ENCODE peak calls at places on chromosomes 11 and 22, in seven cellular contexts. D is SK-N-SH, J is hepatocyte, F is endothelial cell of umbilical vein, S is PC-3, A is fibroblast of lung, B is HepG2. Q is an unnamed sample.

GRCh38 chr11:111905391-111905790 is 6.2 kb downstream of the CRYAB start:
- DNase-seq in D (no peak), S (no peak), J (no peak), B (no peak), A (no peak), F (no peak), Q (no peak)

GRCh38 chr22:26777402-26777801 is 120.0 kb downstream of the MIAT start:
- DNase-seq in A (no peak), F (no peak), B (no peak), S (peak), D (no peak), J (no peak), Q (peak)

GRCh38 chr11:65589444-65590239 is 6.0 kb downstream of the KCNK7 start:
- DNase-seq in S (no peak), A (no peak), D (no peak), F (no peak), B (no peak), J (no peak), Q (no peak)

GRCh38 chr22:44738347-44738715 is 14.0 kb upstream of the ARHGAP8 start:
- DNase-seq in F (no peak), S (peak), D (no peak), A (no peak), B (peak), J (peak), Q (peak)

GRCh38 chr11:115134886-115135285 is 369.3 kb downstream of the CADM1 start:
- DNase-seq in J (no peak), D (no peak), A (no peak), B (no peak), F (no peak), S (no peak), Q (no peak)

GRCh38 chr22:25383278-25383820 is 163.9 kb downstream of the CRYBB2 start:
- DNase-seq in B (no peak), A (no peak), D (no peak), S (no peak), J (no peak), F (no peak), Q (no peak)

GRCh38 chr11:117837070-117837776 is 12.7 kb upstream of the FXYD2 start:
- DNase-seq in D (no peak), S (no peak), A (no peak), B (no peak), F (no peak), J (no peak), Q (no peak)

GRCh38 chr11:114211444-114212122 is 84.6 kb upstream of the NNMT start:
- DNase-seq in A (no peak), S (no peak), J (peak), F (no peak), B (no peak), D (no peak), Q (no peak)

GRCh38 chr11:73359930-73360742 is 16.1 kb upstream of the RELT start:
- DNase-seq in F (peak), B (peak), A (peak), D (peak), S (peak), J (peak), Q (no peak)

GRCh38 chr22:49967333-49968241 is 7.0 kb downstream of the PIM3 start:
- DNase-seq in D (peak), S (no peak), A (peak), F (no peak), B (peak), J (peak), Q (no peak)

GRCh38 chr11:123186291-123186690 is 8.8 kb downstream of the CLMP start:
- DNase-seq in B (no peak), J (no peak), A (no peak), S (peak), F (no peak), D (no peak), Q (peak)

GRCh38 chr11:48013269-48013901 is 33.0 kb downstream of the PTPRJ start:
- DNase-seq in A (no peak), B (peak), F (peak), D (no peak), J (peak), S (peak), Q (peak)

GRCh38 chr22:44347098-44347497 is 34.3 kb upstream of the SHISAL1 start:
- DNase-seq in D (no peak), F (no peak), B (no peak), J (no peak), A (no peak), S (no peak), Q (no peak)

GRCh38 chr22:20247010-20247505 is 21.1 kb downstream of the RTN4R start:
- DNase-seq in F (no peak), D (no peak), J (no peak), S (no peak), A (no peak), B (no peak), Q (no peak)

GRCh38 chr11:61125310-61125684 is 23.0 kb downstream of the CD5 start:
- DNase-seq in F (no peak), A (no peak), J (no peak), D (peak), S (no peak), B (no peak), Q (no peak)

GRCh38 chr22:33539902-33540751 is 380.1 kb downstream of the LARGE1 start:
- DNase-seq in A (peak), J (peak), S (peak), D (no peak), F (no peak), B (peak), Q (no peak)

GRCh38 chr22:37260939-37261338 is 16.9 kb upstream of the RAC2 start:
- DNase-seq in S (peak), J (peak), B (peak), F (peak), A (peak), D (peak), Q (no peak)

GRCh38 chr22:35912668-35913067 is 116.0 kb downstream of the RBFOX2 start:
- DNase-seq in B (no peak), S (no peak), F (no peak), A (no peak), J (no peak), D (no peak), Q (no peak)

GRCh38 chr11:13297917-13298356 is 20.3 kb downstream of the BMAL1 start:
- DNase-seq in A (no peak), S (no peak), B (peak), D (no peak), F (no peak), J (no peak), Q (no peak)

GRCh38 chr11:75563978-75564552 is 2.0 kb downstream of the SERPINH1 start:
- DNase-seq in F (peak), S (no peak), B (peak), D (no peak), A (peak), J (peak), Q (no peak)

GRCh38 chr11:62295504-62295903 is 3.4 kb downstream of the SCGB1D4 start:
- DNase-seq in F (peak), S (peak), D (no peak), J (peak), B (peak), A (peak), Q (no peak)

GRCh38 chr11:116473236-116473769 is 299.5 kb downstream of the BUD13 start:
- DNase-seq in F (no peak), J (no peak), B (no peak), A (no peak), D (peak), S (no peak), Q (no peak)

GRCh38 chr11:75475767-75476650 is 43.0 kb upstream of the KLHL35 start:
- DNase-seq in J (no peak), D (no peak), A (peak), S (peak), F (no peak), B (no peak), Q (peak)

GRCh38 chr22:17808688-17809403 is 34.6 kb upstream of the BID start:
- DNase-seq in B (no peak), J (peak), F (no peak), D (no peak), S (no peak), A (no peak), Q (no peak)

GRCh38 chr22:42068351-42068730 is 2.3 kb downstream of the NAGA start:
- DNase-seq in S (no peak), B (no peak), A (no peak), F (no peak), D (no peak), J (no peak), Q (no peak)

GRCh38 chr22:42072606-42073330 is 1.3 kb upstream of the PHETA2 start:
- DNase-seq in A (no peak), J (no peak), S (no peak), F (no peak), B (no peak), D (no peak), Q (no peak)

GRCh38 chr22:42073568-42074152 is 388 bp upstream of the PHETA2 start:
- DNase-seq in J (no peak), A (no peak), D (no peak), B (no peak), S (no peak), F (no peak), Q (no peak)

GRCh38 chr22:42069801-42070516 is 653 bp downstream of the NAGA start:
- DNase-seq in J (no peak), S (no peak), B (no peak), D (no peak), F (no peak), A (no peak), Q (no peak)

GRCh38 chr22:42070517-42071422 is at the start of gene NAGA:
- DNase-seq in F (peak), A (peak), D (peak), B (peak), J (peak), S (peak), Q (peak)
- H2AFZ ChIP-seq in F (peak), A (peak), D (peak), B (peak), J (peak), S (peak), Q (peak)

GRCh38 chr11:80155412-80156017 is 714.7 kb upstream of the TENM4 start:
- DNase-seq in S (peak), B (peak), J (peak), A (peak), F (peak), D (peak), Q (no peak)
- H2AFZ ChIP-seq in S (no peak), B (no peak), J (no peak), A (no peak), F (no peak), D (no peak), Q (no peak)

GRCh38 chr11:93530468-93530826 is 12.7 kb downstream of the SMCO4 start:
- DNase-seq in B (no peak), A (no peak), D (no peak), S (no peak), J (no peak), F (no peak), Q (no peak)

GRCh38 chr11:93526691-93527583 is 16.3 kb downstream of the SMCO4 start:
- DNase-seq in B (peak), F (no peak), D (no peak), A (no peak), J (peak), S (no peak), Q (no peak)

GRCh38 chr11:93529707-93530467 is 13.3 kb downstream of the SMCO4 start:
- DNase-seq in B (peak), D (no peak), J (peak), A (no peak), F (peak), S (no peak), Q (no peak)

GRCh38 chr11:93528252-93528651 is 14.9 kb downstream of the SMCO4 start:
- DNase-seq in F (no peak), A (no peak), B (no peak), D (no peak), S (no peak), J (no peak), Q (no peak)

GRCh38 chr11:93528757-93529639 is 14.2 kb downstream of the SMCO4 start:
- DNase-seq in A (no peak), B (no peak), J (no peak), F (peak), S (no peak), D (no peak), Q (no peak)
- H2AFZ ChIP-seq in A (no peak), B (no peak), J (no peak), F (peak), S (no peak), D (no peak), Q (no peak)

DNA sequence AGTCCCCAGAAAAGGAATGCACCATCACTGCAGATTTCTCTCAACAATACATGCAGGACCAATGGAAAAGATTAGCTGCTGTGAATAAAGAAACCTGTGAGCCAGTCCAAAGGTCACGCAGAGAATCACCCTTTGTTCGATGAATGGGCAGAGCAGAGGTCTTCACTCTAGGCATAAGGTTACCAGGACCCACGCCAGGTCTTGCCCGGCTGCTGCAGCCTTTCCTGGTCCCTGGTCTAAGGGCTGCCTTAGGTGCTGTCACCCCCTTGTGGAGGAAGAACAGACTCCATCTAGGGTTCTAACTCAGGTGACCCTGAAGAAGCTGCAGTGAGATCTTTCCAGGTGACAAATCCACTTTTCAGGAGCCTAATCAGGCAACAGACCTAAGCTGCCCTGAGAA is 29.0 kb upstream of the NAP1L4 start:
- DNase-seq in B (peak), D (peak), A (peak), S (peak), J (peak), F (peak), Q (peak)
- H2AFZ ChIP-seq in B (no peak), D (no peak), A (no peak), S (no peak), J (no peak), F (no peak), Q (no peak)

GRCh38 chr11:68357568-68357967 is 45.2 kb downstream of the LRP5 start:
- DNase-seq in S (no peak), A (no peak), B (no peak), F (no peak), D (no peak), J (no peak), Q (no peak)

GRCh38 chr11:68361702-68362101 is 49.3 kb downstream of the LRP5 start:
- DNase-seq in A (no peak), D (no peak), S (no peak), J (no peak), B (no peak), F (no peak), Q (no peak)

GRCh38 chr11:68355471-68355870 is 43.1 kb downstream of the LRP5 start:
- DNase-seq in A (no peak), J (no peak), B (no peak), F (no peak), S (no peak), D (no peak), Q (no peak)

GRCh38 chr11:68354181-68354872 is 41.9 kb downstream of the LRP5 start:
- DNase-seq in D (no peak), S (peak), J (peak), F (peak), B (no peak), A (peak), Q (peak)

GRCh38 chr11:68358416-68358815 is 46.0 kb downstream of the LRP5 start:
- DNase-seq in F (no peak), A (no peak), D (no peak), S (no peak), J (no peak), B (no peak), Q (no peak)
- H2AFZ ChIP-seq in F (no peak), A (no peak), D (no peak), S (no peak), J (no peak), B (no peak), Q (no peak)